ENCODE peak calls at places on chromosomes 11 and 22, in nine cellular contexts. F is uterus, A is psoas muscle, B is kidney, K is IMR-90, N is body of pancreas, U is hepatocyte, I is pancreas, T is AG04450. X is an unnamed sample.

GRCh38 chr11:56670984-56671383 is 7.5 kb downstream of the OR5AR1 start:
- DNase-seq in T (no peak), K (no peak), N (no peak), I (no peak), A (no peak), F (no peak), U (no peak), B (no peak), X (no peak)

GRCh38 chr11:106619320-106619990 is 398.8 kb downstream of the GUCY1A2 start:
- DNase-seq in U (no peak), A (no peak), K (no peak), T (no peak), I (no peak), F (no peak), N (no peak), B (no peak), X (no peak)

GRCh38 chr11:108032800-108033199 is 24.1 kb downstream of the CUL5 start:
- DNase-seq in A (no peak), U (no peak), N (no peak), B (no peak), I (no peak), T (no peak), F (no peak), K (no peak), X (no peak)

GRCh38 chr11:33829430-33830141 is 55.3 kb upstream of the FBXO3 start:
- DNase-seq in A (peak), T (peak), I (no peak), K (peak), F (peak), U (peak), N (peak), B (no peak), X (no peak)

GRCh38 chr11:126466288-126467045 is 111.0 kb downstream of the ST3GAL4 start:
- DNase-seq in K (no peak), B (no peak), A (no peak), I (peak), U (no peak), F (no peak), N (no peak), T (no peak), X (no peak)

GRCh38 chr11:4195909-4196308 is 101.3 kb downstream of the RRM1 start:
- DNase-seq in F (no peak), T (no peak), N (no peak), I (no peak), U (no peak), A (no peak), K (no peak), B (no peak), X (no peak)

GRCh38 chr11:79263001-79263400 is 177.8 kb downstream of the TENM4 start:
- DNase-seq in I (no peak), B (no peak), U (no peak), F (no peak), N (no peak), T (peak), K (peak), A (no peak), X (no peak)

GRCh38 chr11:123308077-123308476 is 113.0 kb upstream of the CLMP start:
- DNase-seq in I (no peak), B (no peak), T (no peak), F (no peak), A (no peak), K (peak), N (no peak), U (no peak), X (no peak)

GRCh38 chr22:20093437-20093836 is 13.4 kb downstream of the DGCR8 start:
- DNase-seq in A (peak), F (no peak), K (no peak), I (no peak), T (no peak), U (no peak), N (peak), B (peak), X (no peak)

GRCh38 chr11:69967484-69967883 is 110.6 kb upstream of the ANO1 start:
- DNase-seq in A (no peak), K (no peak), N (no peak), I (no peak), U (no peak), B (no peak), T (no peak), F (no peak), X (no peak)

GRCh38 chr11:127919206-127920000 is 668.0 kb downstream of the ETS1 start:
- DNase-seq in A (no peak), N (no peak), F (no peak), B (no peak), I (no peak), K (peak), U (no peak), T (peak), X (peak)

GRCh38 chr11:116336540-116336939 is 436.2 kb downstream of the BUD13 start:
- DNase-seq in B (no peak), F (no peak), N (no peak), K (no peak), U (no peak), I (no peak), A (no peak), T (no peak), X (no peak)

GRCh38 chr11:616320-617220 is 820 bp upstream of the IRF7 start:
- DNase-seq in I (peak), K (no peak), U (no peak), A (peak), B (peak), T (no peak), F (peak), N (no peak), X (no peak)

GRCh38 chr11:11407065-11407737 is 54.2 kb upstream of the CSNK2A3 start:
- DNase-seq in T (no peak), N (no peak), A (peak), F (peak), B (no peak), K (no peak), I (no peak), U (no peak), X (peak)

GRCh38 chr11:2866178-2866577 is 19.4 kb downstream of the CDKN1C start:
- DNase-seq in U (no peak), K (no peak), N (no peak), I (no peak), A (no peak), T (no peak), F (no peak), B (no peak), X (no peak)

GRCh38 chr11:123577081-123577598 is 77.3 kb downstream of the SCN3B start:
- DNase-seq in B (no peak), A (peak), F (peak), U (peak), K (peak), T (no peak), N (peak), I (peak), X (peak)

GRCh38 chr11:58905716-58906547 is 33.4 kb upstream of the GLYATL1 start:
- DNase-seq in A (peak), U (peak), B (no peak), K (peak), N (peak), I (no peak), T (peak), F (peak), X (no peak)

GRCh38 chr22:47064416-47064815 is 302.0 kb downstream of the TBC1D22A start:
- DNase-seq in U (no peak), B (no peak), A (no peak), K (no peak), T (no peak), N (peak), F (no peak), I (no peak), X (no peak)

GRCh38 chr11:82937554-82937953 is 36.0 kb downstream of the DDIAS start:
- DNase-seq in I (no peak), T (no peak), K (no peak), A (no peak), F (no peak), N (no peak), U (no peak), B (no peak), X (no peak)

GRCh38 chr22:26916236-26916635 is 258.8 kb downstream of the MIAT start:
- DNase-seq in F (no peak), N (no peak), B (no peak), U (no peak), T (no peak), K (no peak), A (no peak), I (no peak), X (no peak)

GRCh38 chr11:69398529-69399492 is 82.7 kb upstream of the LINC01488 start:
- DNase-seq in K (peak), N (peak), B (peak), F (no peak), U (peak), T (no peak), I (peak), A (no peak), X (no peak)

GRCh38 chr11:71282581-71283351 is 30.4 kb upstream of the SHANK2 start:
- DNase-seq in I (no peak), U (no peak), A (no peak), B (no peak), K (no peak), T (no peak), F (no peak), N (peak), X (no peak)

GRCh38 chr22:48954781-48955311 is 872.8 kb downstream of the BRD1 start:
- DNase-seq in K (no peak), N (no peak), U (peak), T (no peak), F (no peak), I (no peak), A (no peak), B (no peak), X (no peak)

GRCh38 chr11:131723088-131723487 is 352.7 kb downstream of the NTM start:
- DNase-seq in B (no peak), A (no peak), F (no peak), T (no peak), U (no peak), N (no peak), K (no peak), I (no peak), X (no peak)

GRCh38 chr11:83102806-83103205 is 31.1 kb upstream of the RAB30 start:
- DNase-seq in T (no peak), B (no peak), I (no peak), U (no peak), F (no peak), K (no peak), A (no peak), N (no peak), X (no peak)

GRCh38 chr11:62400760-62401159 is 18.1 kb upstream of the SCGB1A1 start:
- DNase-seq in I (peak), K (peak), T (peak), F (peak), A (peak), U (peak), N (peak), B (peak), X (no peak)

GRCh38 chr11:104531075-104531474 is 367.1 kb upstream of the PDGFD start:
- DNase-seq in K (no peak), I (no peak), T (no peak), B (no peak), F (no peak), U (no peak), N (no peak), A (no peak), X (peak)

GRCh38 chr11:1827095-1827797 is 7.5 kb upstream of the SYT8 start:
- DNase-seq in B (peak), A (peak), T (no peak), N (peak), K (peak), I (peak), U (peak), F (no peak), X (no peak)

GRCh38 chr11:84962018-84962417 is 665.1 kb downstream of the DLG2 start:
- DNase-seq in F (no peak), T (no peak), A (no peak), B (no peak), I (no peak), U (no peak), N (no peak), K (no peak), X (no peak)

GRCh38 chr11:68994161-68994890 is 13.5 kb upstream of the MRGPRD start:
- DNase-seq in T (no peak), K (no peak), F (no peak), I (no peak), A (no peak), U (no peak), N (no peak), B (peak), X (no peak)

GRCh38 chr11:117097567-117098268 is 510 bp downstream of the SIK3 start:
- DNase-seq in T (no peak), A (peak), K (no peak), U (peak), B (peak), I (peak), F (peak), N (peak), X (peak)

GRCh38 chr11:6319001-6319878 is 1.1 kb downstream of the CAVIN3 start:
- DNase-seq in F (peak), T (no peak), B (peak), K (peak), N (peak), A (peak), U (peak), I (peak), X (no peak)

GRCh38 chr11:5420993-5421392 is 918 bp upstream of the OR51Q1 start:
- DNase-seq in K (no peak), N (no peak), B (no peak), T (no peak), I (no peak), A (no peak), U (no peak), F (no peak), X (no peak)

DNA sequence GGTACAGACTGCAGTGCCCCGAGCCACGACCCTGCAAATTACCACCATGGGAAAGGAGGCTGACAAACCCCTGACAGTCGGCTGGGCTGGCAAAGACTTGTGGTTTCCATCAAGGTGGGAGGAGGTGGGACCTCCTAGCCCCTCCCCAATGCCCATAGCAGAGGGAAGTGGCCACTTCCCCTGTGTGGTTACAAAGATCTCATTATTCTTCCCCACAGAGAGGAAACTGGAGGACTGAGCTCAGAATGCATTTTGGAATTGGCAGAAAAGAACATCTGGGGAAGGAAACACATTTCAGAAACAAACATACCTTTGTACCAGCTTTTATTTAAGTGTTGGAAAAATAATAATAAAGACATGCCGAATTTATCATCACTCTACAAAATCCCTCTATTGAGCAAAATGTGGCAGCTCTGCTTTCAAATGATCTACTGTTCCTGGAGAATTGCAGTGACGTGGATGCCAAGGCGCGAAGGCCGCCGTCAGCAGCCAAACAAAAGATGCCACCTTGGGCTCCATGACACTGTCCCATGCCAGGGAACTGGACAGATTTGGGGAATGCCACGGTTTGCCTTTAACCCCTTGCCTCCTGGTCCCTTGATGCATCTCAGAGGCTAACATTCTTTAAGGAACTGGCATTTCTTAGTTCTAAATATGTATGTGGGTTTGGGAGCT is 169.6 kb downstream of the CRYBB2 start:
- DNase-seq in K (no peak), B (peak), U (no peak), T (no peak), A (no peak), N (no peak), I (no peak), F (no peak), X (peak)
- H3K27ac ChIP-seq in K (no peak), B (no peak), U (no peak), T (no peak), A (no peak), N (no peak), I (no peak), F (no peak), X (no peak)

DNA sequence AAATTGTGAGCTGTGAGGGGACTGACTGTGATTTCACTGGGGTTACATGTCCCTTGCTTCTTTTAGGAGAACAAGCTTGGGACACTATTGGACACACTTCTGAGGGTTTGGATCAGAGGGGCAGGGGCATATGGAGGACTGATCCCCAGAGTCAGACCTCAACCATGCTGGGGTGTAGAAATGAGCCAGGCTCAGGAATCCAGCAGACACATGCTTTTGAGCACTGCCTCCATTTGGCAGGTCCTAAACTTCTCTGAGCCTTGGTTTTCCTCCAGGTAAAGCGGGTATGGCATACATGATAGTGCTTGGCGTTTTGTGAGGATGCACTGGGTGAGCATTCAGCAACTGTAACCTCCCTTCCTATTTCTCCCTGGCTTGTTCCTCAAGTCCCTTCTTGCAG is 74.7 kb downstream of the ADAMTS15 start:
- DNase-seq in N (no peak), I (no peak), F (no peak), K (no peak), T (no peak), B (no peak), U (no peak), A (no peak), X (no peak)
- H3K4me3 ChIP-seq in N (no peak), I (no peak), F (no peak), K (no peak), T (no peak), B (no peak), U (no peak), A (no peak), X (no peak)

DNA sequence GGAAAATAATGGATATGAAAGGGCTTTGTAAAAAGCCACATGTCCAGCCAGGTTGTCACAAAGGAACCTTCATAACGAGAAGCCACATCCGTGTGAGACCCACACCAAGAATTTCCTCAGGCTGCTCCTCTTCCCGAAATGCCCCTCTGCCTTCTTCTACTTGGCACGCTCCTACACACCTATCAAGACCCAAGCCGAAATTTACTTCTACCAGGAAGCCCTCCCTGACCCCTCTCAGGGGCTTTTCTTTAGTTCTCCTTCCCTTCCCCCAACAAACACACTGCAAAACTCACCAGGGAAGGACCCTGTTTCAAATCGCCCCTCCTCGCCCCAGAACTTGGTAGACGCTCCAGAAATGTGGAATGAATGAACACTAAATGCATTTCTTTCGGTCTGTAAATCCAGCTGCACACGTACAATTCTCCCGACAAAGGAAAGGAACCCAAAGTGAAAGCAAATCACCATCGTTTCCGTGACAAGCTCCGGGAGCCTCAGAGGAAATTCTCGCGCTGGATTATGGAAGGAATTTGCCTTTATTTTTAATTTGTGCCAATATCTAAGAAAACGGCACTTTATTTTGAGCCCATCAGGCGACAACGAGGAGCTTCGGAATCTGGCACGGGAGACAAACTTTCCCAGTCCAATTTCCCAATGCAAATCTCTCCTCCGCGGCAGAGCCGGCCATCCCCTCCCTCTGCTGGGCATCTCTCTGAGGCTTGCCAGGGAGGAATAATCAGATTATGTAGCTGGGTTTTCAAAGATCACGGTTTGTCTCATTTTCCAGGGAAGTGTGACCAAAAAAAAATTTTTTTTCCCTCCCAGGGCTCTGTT is 13.2 kb upstream of the SHISAL1 start:
- DNase-seq in F (no peak), N (no peak), U (no peak), I (no peak), K (peak), B (no peak), A (no peak), T (no peak), X (no peak)
- TF ChIP-seq CTCF in F (peak), N (no peak), U (peak), I (no peak), K (peak), B (no peak), A (no peak), T (peak), X (no peak)

DNA sequence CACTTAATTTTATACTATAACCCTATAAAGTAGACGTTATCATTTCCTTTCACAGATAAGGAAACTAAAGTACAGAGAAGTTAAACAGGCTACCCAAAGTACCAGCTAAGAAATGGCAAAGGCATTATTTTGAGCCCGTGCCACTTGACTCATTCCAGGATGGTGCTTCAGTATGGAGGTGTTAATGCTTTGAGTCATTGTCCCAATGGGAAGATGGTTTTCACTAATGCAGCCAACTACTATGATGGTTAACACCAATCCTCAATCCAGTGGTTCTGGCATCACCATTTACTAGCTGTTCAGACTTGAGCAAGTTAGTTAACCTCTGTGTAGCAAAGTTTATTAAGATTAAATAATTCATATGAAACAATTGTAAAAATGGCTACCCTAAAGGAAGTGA is 123.1 kb upstream of the SLC5A12 start:
- DNase-seq in A (no peak), I (no peak), T (no peak), U (no peak), N (no peak), B (no peak), K (no peak), F (no peak), X (no peak)
- H3K27ac ChIP-seq in A (no peak), I (no peak), T (no peak), U (no peak), N (no peak), B (no peak), K (no peak), F (peak), X (no peak)

X was measured in HL-60.